ENCODE peak calls at places on chromosomes 13 and 19, in seven cellular contexts. Q is PC-9, T is sigmoid colon, P is WTC11, Y is left ventricle myocardium inferior, H is progenitor cell of endocrine pancreas, B is Peyer's patch. K is an unnamed sample.

GRCh38 chr13:74710006-74710405 is 575.8 kb upstream of the KLF12 start:
- DNase-seq in P (no peak), Y (no peak), Q (no peak), H (no peak), T (no peak), B (no peak), K (no peak)

GRCh38 chr13:112722433-112723250 is 32.8 kb downstream of the ATP11A start:
- DNase-seq in T (no peak), Q (peak), P (no peak), Y (peak), H (no peak), B (no peak), K (no peak)

GRCh38 chr13:57748096-57748495 is 116.6 kb downstream of the PCDH17 start:
- DNase-seq in T (no peak), Y (no peak), Q (no peak), H (no peak), P (no peak), B (no peak), K (no peak)

GRCh38 chr19:54179921-54180452 is 7.0 kb upstream of the TMC4 start:
- DNase-seq in T (no peak), B (no peak), Y (no peak), P (peak), H (peak), Q (peak), K (no peak)

GRCh38 chr13:28466151-28466550 is 28.8 kb downstream of the FLT1 start:
- DNase-seq in Q (no peak), Y (no peak), P (no peak), H (no peak), B (no peak), T (no peak), K (no peak)

GRCh38 chr19:30864460-30865215 is 484.6 kb downstream of the TSHZ3 start:
- DNase-seq in P (no peak), H (no peak), T (no peak), Y (no peak), Q (no peak), B (no peak), K (no peak)

GRCh38 chr13:76992548-76993001 is 694 bp downstream of the CLN5 start:
- DNase-seq in Q (no peak), T (no peak), Y (no peak), P (peak), B (peak), H (no peak), K (peak)

GRCh38 chr19:55703790-55704215 is 28.8 kb downstream of the EPN1 start:
- DNase-seq in Q (no peak), P (peak), B (peak), Y (no peak), T (no peak), H (no peak), K (no peak)

GRCh38 chr19:7732045-7732444 is at the start of gene CLEC4G:
- DNase-seq in Y (no peak), Q (no peak), H (no peak), P (no peak), B (no peak), T (no peak), K (no peak)

GRCh38 chr13:99654076-99654475 is 152.8 kb downstream of the TM9SF2 start:
- DNase-seq in B (no peak), P (no peak), H (no peak), T (no peak), Y (no peak), Q (no peak), K (no peak)

GRCh38 chr13:30158774-30159445 is 148.4 kb downstream of the KATNAL1 start:
- DNase-seq in T (peak), Q (no peak), Y (no peak), H (no peak), P (no peak), B (no peak), K (no peak)

GRCh38 chr13:66618702-66619101 is 611.4 kb downstream of the PCDH9 start:
- DNase-seq in P (no peak), B (no peak), Q (no peak), Y (no peak), T (no peak), H (no peak), K (no peak)

GRCh38 chr13:80151016-80151415 is 189.9 kb downstream of the SPRY2 start:
- DNase-seq in Q (peak), Y (no peak), T (no peak), B (no peak), P (no peak), H (no peak), K (no peak)

GRCh38 chr13:98103942-98104880 is 38.7 kb upstream of the FARP1 start:
- DNase-seq in T (no peak), B (no peak), Y (no peak), H (no peak), Q (no peak), P (peak), K (no peak)

GRCh38 chr19:33699754-33700407 is 78.1 kb downstream of the CHST8 start:
- DNase-seq in Q (no peak), T (peak), H (no peak), P (no peak), Y (no peak), B (no peak), K (no peak)

GRCh38 chr19:40282920-40283319 is 2.2 kb downstream of the AKT2 start:
- DNase-seq in Y (no peak), H (no peak), Q (no peak), B (no peak), P (no peak), T (peak), K (no peak)

GRCh38 chr13:100753391-100753790 is 78.8 kb upstream of the TMTC4 start:
- DNase-seq in B (no peak), P (no peak), Y (no peak), T (no peak), H (no peak), Q (no peak), K (no peak)

GRCh38 chr13:113387396-113387795 is 23.5 kb upstream of the GRTP1 start:
- DNase-seq in P (no peak), H (no peak), Y (no peak), Q (no peak), T (peak), B (no peak), K (no peak)

GRCh38 chr19:53509845-53510244 is 28.1 kb upstream of the ZNF331 start:
- DNase-seq in H (no peak), B (no peak), Q (no peak), T (no peak), P (no peak), Y (no peak), K (no peak)

GRCh38 chr13:107461751-107462150 is 753.6 kb downstream of the LIG4 start:
- DNase-seq in P (no peak), H (no peak), T (no peak), Y (no peak), B (no peak), Q (no peak), K (no peak)

GRCh38 chr19:756232-756631 is 5.3 kb downstream of the MISP start:
- DNase-seq in Y (no peak), T (no peak), P (no peak), Q (peak), B (no peak), H (no peak), K (no peak)

GRCh38 chr13:75384881-75385707 is 96.9 kb downstream of the TBC1D4 start:
- DNase-seq in Y (no peak), B (no peak), Q (no peak), P (no peak), H (no peak), T (no peak), K (no peak)

GRCh38 chr19:13885826-13886365 is 9.0 kb downstream of the NANOS3 start:
- DNase-seq in Q (no peak), B (no peak), Y (no peak), P (no peak), T (no peak), H (no peak), K (no peak)

GRCh38 chr19:28372800-28373199 is 840.2 kb downstream of the UQCRFS1 start:
- DNase-seq in Y (no peak), B (no peak), P (no peak), Q (no peak), H (no peak), T (no peak), K (no peak)

GRCh38 chr13:102901615-102902305 is 55.9 kb downstream of the ERCC5 start:
- DNase-seq in Q (peak), H (no peak), B (no peak), Y (no peak), P (no peak), T (no peak), K (no peak)

GRCh38 chr19:58354478-58355030 is 1.3 kb upstream of the A1BG start:
- DNase-seq in T (no peak), Y (no peak), Q (no peak), H (no peak), B (no peak), P (no peak), K (no peak)

DNA sequence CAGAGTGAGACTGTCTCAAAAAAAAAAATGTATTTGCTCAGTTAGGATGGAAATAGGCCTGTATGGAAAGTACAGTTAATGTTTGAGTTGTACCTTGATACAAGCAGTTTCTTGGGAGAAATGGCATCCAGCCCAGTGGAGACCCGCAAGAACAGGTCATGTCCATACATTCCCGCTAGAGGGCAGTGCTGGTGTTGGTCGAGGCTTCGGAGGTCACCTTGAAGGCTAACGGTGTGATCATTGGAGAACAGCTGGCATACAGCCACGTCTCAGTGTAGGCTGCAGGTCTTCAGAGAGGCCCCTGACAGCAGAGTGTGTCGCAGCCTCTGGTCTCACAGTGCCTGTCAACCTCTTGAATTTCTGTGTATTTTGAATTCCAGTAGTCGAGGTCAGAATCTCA is 7.5 kb downstream of the ZNF610 start:
- DNase-seq in P (peak), H (peak), Q (no peak), B (peak), Y (peak), T (peak), K (no peak)
- TF ChIP-seq CTCF in P (peak), H (peak), Q (peak), B (no peak), Y (peak), T (peak), K (no peak)

GRCh38 chr13:20988909-20989735 is 72.3 kb downstream of the LATS2 start:
- DNase-seq in H (no peak), P (no peak), Q (no peak), T (no peak), B (no peak), Y (no peak), K (no peak)

GRCh38 chr13:20993211-20993610 is 68.2 kb downstream of the LATS2 start:
- DNase-seq in Y (no peak), B (no peak), Q (no peak), P (no peak), T (no peak), H (no peak), K (no peak)

GRCh38 chr13:20989883-20990282 is 71.5 kb downstream of the LATS2 start:
- DNase-seq in Q (no peak), P (no peak), H (no peak), Y (no peak), B (no peak), T (no peak), K (no peak)

GRCh38 chr13:20991741-20992520 is 69.5 kb downstream of the LATS2 start:
- DNase-seq in Y (no peak), Q (no peak), B (no peak), T (no peak), P (no peak), H (no peak), K (no peak)

DNA sequence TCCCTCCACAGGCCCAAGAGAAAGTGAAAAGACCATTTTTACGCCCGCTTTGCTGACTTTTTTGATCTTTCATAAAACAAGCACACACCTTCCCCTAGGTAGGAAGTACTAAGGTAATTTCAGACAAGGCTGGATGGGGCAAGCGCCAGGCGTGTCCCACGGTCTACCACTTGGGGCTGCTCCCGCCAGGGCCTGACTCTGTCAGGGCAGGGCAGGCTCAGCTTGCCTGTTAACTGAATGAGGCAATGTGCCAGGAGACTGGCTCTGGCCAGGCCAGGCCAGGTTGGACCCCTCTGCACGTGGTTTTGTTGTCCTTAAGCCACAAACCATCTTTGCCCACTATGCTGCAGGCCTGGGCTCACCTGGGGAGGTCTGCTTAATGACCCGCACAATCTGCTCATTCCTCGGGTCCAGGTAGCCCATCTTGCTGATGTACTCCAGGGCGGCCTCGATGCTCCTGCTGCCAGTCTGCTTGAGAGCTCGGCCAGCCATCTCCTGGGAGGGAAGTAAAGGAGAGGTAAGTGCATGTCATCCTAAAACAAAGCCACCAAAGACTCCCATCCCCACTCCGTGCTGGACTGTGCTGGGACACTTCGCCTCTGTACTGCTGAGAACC is 70.4 kb downstream of the LATS2 start:
- DNase-seq in T (no peak), Q (no peak), Y (no peak), B (no peak), H (no peak), P (no peak), K (no peak)
- TF ChIP-seq CTCF in T (no peak), Q (no peak), Y (no peak), B (no peak), H (no peak), P (no peak), K (no peak)

GRCh38 chr19:11437955-11438354 is 2.5 kb downstream of the PRKCSH start:
- DNase-seq in H (no peak), P (no peak), T (no peak), Y (no peak), B (peak), Q (no peak), K (peak)

GRCh38 chr19:11434703-11435056 is 241 bp downstream of the ODAD3 start:
- DNase-seq in Y (no peak), P (no peak), H (no peak), Q (no peak), B (no peak), T (no peak), K (no peak)

GRCh38 chr19:11435833-11436313 is 438 bp downstream of the PRKCSH start:
- DNase-seq in H (no peak), B (no peak), T (peak), P (no peak), Q (no peak), Y (no peak), K (no peak)

DNA sequence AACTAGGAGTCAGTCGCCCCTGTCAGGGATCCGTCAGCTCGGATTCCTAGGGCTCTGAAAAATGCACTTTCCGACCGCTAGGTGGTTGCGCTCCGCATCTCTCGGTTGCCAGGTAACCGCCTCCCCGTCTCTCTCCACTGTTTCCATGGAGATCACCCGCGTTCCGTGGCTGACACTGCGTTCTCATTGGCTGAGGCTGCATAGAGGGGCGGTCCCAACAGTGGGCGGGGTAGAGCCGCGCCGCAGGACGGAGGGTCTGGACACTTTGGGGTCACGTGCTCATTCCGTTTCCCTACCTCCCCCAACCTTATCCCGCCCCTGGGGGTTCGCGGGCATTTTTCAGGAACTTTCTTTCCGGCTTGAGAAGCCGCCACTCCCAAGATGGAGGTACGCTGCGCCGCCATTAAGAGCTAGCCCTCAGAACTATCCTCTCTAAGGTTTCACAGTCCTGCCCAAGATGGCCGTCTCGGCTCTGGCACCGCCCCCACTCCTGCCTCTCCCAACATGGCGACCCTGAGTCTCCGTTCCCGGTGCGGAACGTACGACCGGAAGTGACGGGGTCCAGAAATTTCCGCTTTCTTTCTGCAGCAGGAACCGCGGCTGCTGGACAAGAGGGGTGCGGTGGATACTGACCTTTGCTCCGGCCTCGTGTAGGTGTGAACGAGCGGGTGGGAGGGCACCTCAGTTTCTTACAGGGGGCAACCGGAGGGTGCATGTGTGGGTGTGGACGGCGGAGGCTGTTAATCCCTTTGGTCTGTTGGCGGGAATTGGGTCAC is at the start of the genes ODAD3 and PRKCSH:
- DNase-seq in P (peak), B (peak), H (peak), Q (peak), T (peak), Y (peak), K (peak)
- TF ChIP-seq CTCF in P (peak), B (peak), H (peak), Q (peak), T (peak), Y (peak), K (peak)

GRCh38 chr13:106401081-106401480 is 134.4 kb downstream of the EFNB2 start:
- DNase-seq in Y (no peak), B (no peak), H (no peak), P (no peak), Q (no peak), T (no peak), K (no peak)

GRCh38 chr13:106398289-106398688 is 137.2 kb downstream of the EFNB2 start:
- DNase-seq in Y (no peak), H (no peak), P (no peak), B (no peak), Q (no peak), T (no peak), K (no peak)

GRCh38 chr13:106405731-106406130 is 129.7 kb downstream of the EFNB2 start:
- DNase-seq in T (no peak), B (no peak), H (no peak), Q (no peak), P (no peak), Y (no peak), K (no peak)

GRCh38 chr13:106403280-106403679 is 132.2 kb downstream of the EFNB2 start:
- DNase-seq in T (no peak), Y (no peak), P (no peak), H (no peak), B (no peak), Q (no peak), K (no peak)

GRCh38 chr13:106400282-106400681 is 135.2 kb downstream of the EFNB2 start:
- DNase-seq in Q (no peak), Y (no peak), B (no peak), T (no peak), P (no peak), H (no peak), K (no peak)
- TF ChIP-seq CTCF in Q (no peak), Y (no peak), B (no peak), T (no peak), P (no peak), H (no peak), K (no peak)

DNA sequence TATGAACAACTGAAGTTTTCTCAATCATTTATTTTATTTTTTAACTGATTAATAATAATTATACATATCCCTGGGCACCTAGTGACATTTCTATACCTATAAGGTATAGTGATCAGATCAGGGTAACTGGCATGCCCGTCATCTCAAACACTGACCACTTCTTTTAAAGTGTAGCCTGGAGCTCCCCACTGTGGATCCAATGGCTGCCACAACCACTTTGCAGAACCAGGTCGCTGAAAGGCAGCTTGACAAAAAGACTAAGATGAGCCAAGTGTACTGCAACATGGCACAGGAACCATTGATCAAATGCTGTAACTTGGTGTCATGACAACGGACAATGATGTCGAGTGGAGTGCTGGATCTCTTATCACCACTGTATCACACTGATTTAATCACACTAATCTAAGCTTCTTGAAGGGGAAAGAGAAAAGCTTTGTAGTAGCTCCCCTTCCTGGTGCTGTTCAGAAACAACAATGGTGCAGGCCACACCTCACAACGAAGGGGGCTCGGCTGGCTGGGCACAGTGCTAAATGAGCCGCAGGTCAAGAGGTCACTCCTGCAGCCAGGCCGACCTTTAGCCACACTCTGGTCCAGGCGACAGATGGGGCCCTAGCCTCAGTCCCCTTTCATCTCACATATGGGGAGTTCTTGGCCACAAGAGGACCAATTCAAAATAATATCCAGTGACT is 2.3 kb upstream of the TNFRSF19 start:
- DNase-seq in T (no peak), Y (no peak), H (no peak), B (no peak), Q (no peak), P (no peak), K (no peak)
- TF ChIP-seq CTCF in T (no peak), Y (peak), H (no peak), B (no peak), Q (no peak), P (no peak), K (no peak)

GRCh38 chr13:36051082-36051481 is 80.1 kb downstream of the DCLK1 start:
- DNase-seq in T (no peak), B (no peak), Y (no peak), P (no peak), H (no peak), Q (no peak), K (no peak)
- TF ChIP-seq CTCF in T (no peak), B (no peak), Y (no peak), P (no peak), H (no peak), Q (no peak), K (no peak)

GRCh38 chr13:52738719-52739467 is 727 bp downstream of the CNMD start:
- DNase-seq in Q (no peak), B (no peak), Y (no peak), P (peak), H (peak), T (no peak), K (peak)
- TF ChIP-seq CTCF in Q (no peak), B (no peak), Y (peak), P (peak), H (peak), T (no peak), K (no peak)

GRCh38 chr19:14949876-14950275 is 8.6 kb downstream of the OR7C2 start:
- DNase-seq in B (no peak), H (no peak), T (no peak), P (no peak), Y (no peak), Q (no peak), K (no peak)

GRCh38 chr19:14952767-14953166 is 11.5 kb downstream of the OR7C2 start:
- DNase-seq in H (no peak), Y (no peak), Q (no peak), B (no peak), T (no peak), P (no peak), K (no peak)

GRCh38 chr19:14950421-14950820 is 9.1 kb downstream of the OR7C2 start:
- DNase-seq in H (no peak), T (no peak), P (no peak), Q (peak), Y (no peak), B (no peak), K (no peak)

GRCh38 chr19:14957464-14957863 is 16.2 kb downstream of the OR7C2 start:
- DNase-seq in B (no peak), Q (no peak), H (no peak), P (no peak), Y (no peak), T (no peak), K (no peak)

GRCh38 chr19:14954071-14954655 is 12.9 kb downstream of the OR7C2 start:
- DNase-seq in Y (no peak), H (no peak), T (no peak), B (no peak), P (peak), Q (no peak), K (no peak)
- TF ChIP-seq CTCF in Y (no peak), H (no peak), T (no peak), B (no peak), P (no peak), Q (no peak), K (no peak)

GRCh38 chr19:18401580-18402112 is 4.2 kb upstream of the LRRC25 start:
- DNase-seq in Q (peak), T (peak), Y (peak), P (no peak), H (no peak), B (peak), K (peak)
- TF ChIP-seq CTCF in Q (peak), T (peak), Y (peak), P (no peak), H (peak), B (no peak), K (no peak)

K was measured in activated B cell treated with CpG ODN at 0.5 μM for 24 hours.